ENCODE peak calls at places on chromosome 17, in six cellular contexts. One of them, this sample, is unnamed. For H3K4me1, the result is how much of the 10 kb centered on the place peaks cover.

GRCh38 chr17:21453144-21453982 is 77.2 kb downstream of the KCNJ12 start:
- DNase-seq in heart left ventricle: no peak
- DNase-seq in tibial artery: no peak
- DNase-seq in ovary: no peak
- DNase-seq in upper lobe of right lung: no peak
- DNase-seq in tibial nerve: no peak
- DNase-seq in this sample: no peak

GRCh38 chr17:5929721-5930120 is 140.5 kb upstream of the WSCD1 start:
- DNase-seq in heart left ventricle: no peak
- DNase-seq in tibial artery: no peak
- DNase-seq in ovary: no peak
- DNase-seq in upper lobe of right lung: no peak
- DNase-seq in tibial nerve: no peak
- DNase-seq in this sample: no peak

GRCh38 chr17:33241390-33241789 is 51.7 kb downstream of the ASIC2 start:
- DNase-seq in heart left ventricle: no peak
- DNase-seq in tibial artery: no peak
- DNase-seq in ovary: no peak
- DNase-seq in upper lobe of right lung: no peak
- DNase-seq in tibial nerve: no peak
- DNase-seq in this sample: no peak

GRCh38 chr17:69637399-69638165 is 223.1 kb downstream of the MAP2K6 start:
- DNase-seq in heart left ventricle: no peak
- DNase-seq in tibial artery: no peak
- DNase-seq in ovary: no peak
- DNase-seq in upper lobe of right lung: no peak
- DNase-seq in tibial nerve: no peak
- DNase-seq in this sample: no peak

GRCh38 chr17:22454070-22454999 is 762.0 kb downstream of the KCNJ18 start:
- DNase-seq in heart left ventricle: no peak
- DNase-seq in tibial artery: no peak
- DNase-seq in ovary: no peak
- DNase-seq in upper lobe of right lung: no peak
- DNase-seq in tibial nerve: no peak
- DNase-seq in this sample: no peak

GRCh38 chr17:40158438-40158837 is 18.1 kb downstream of the CASC3 start:
- DNase-seq in heart left ventricle: no peak
- DNase-seq in tibial artery: no peak
- DNase-seq in ovary: no peak
- DNase-seq in upper lobe of right lung: no peak
- DNase-seq in tibial nerve: no peak
- DNase-seq in this sample: no peak

GRCh38 chr17:47317119-47317518 is 6.6 kb upstream of the EFCAB13 start:
- DNase-seq in heart left ventricle: no peak
- DNase-seq in tibial artery: peak
- DNase-seq in ovary: no peak
- DNase-seq in upper lobe of right lung: no peak
- DNase-seq in tibial nerve: no peak
- DNase-seq in this sample: no peak

GRCh38 chr17:21008516-21008915 is 34.3 kb downstream of the USP22 start:
- DNase-seq in heart left ventricle: no peak
- DNase-seq in tibial artery: peak
- DNase-seq in ovary: no peak
- DNase-seq in upper lobe of right lung: peak
- DNase-seq in tibial nerve: no peak
- DNase-seq in this sample: no peak

GRCh38 chr17:9120471-9120870 is 99.2 kb downstream of the NTN1 start:
- DNase-seq in heart left ventricle: no peak
- DNase-seq in tibial artery: peak
- DNase-seq in ovary: no peak
- DNase-seq in upper lobe of right lung: peak
- DNase-seq in tibial nerve: no peak
- DNase-seq in this sample: no peak

GRCh38 chr17:47188266-47188665 is 829 bp downstream of the CDC27 start:
- DNase-seq in heart left ventricle: no peak
- DNase-seq in tibial artery: no peak
- DNase-seq in ovary: no peak
- DNase-seq in upper lobe of right lung: no peak
- DNase-seq in tibial nerve: no peak
- DNase-seq in this sample: no peak

GRCh38 chr17:77496831-77497577 is 356.2 kb downstream of the SEC14L1 start:
- DNase-seq in heart left ventricle: no peak
- DNase-seq in tibial artery: no peak
- DNase-seq in ovary: no peak
- DNase-seq in upper lobe of right lung: peak
- DNase-seq in tibial nerve: peak
- DNase-seq in this sample: no peak

GRCh38 chr17:43465049-43465448 is 18.7 kb upstream of the DHX8 start:
- DNase-seq in heart left ventricle: no peak
- DNase-seq in tibial artery: no peak
- DNase-seq in ovary: no peak
- DNase-seq in upper lobe of right lung: no peak
- DNase-seq in tibial nerve: no peak
- DNase-seq in this sample: no peak

GRCh38 chr17:8489841-8490240 is 54.2 kb downstream of the NDEL1 start:
- DNase-seq in heart left ventricle: no peak
- DNase-seq in tibial artery: no peak
- DNase-seq in ovary: no peak
- DNase-seq in upper lobe of right lung: no peak
- DNase-seq in tibial nerve: no peak
- DNase-seq in this sample: no peak

GRCh38 chr17:42055003-42055402 is 4.6 kb upstream of the C17orf113 start:
- DNase-seq in heart left ventricle: no peak
- DNase-seq in tibial artery: no peak
- DNase-seq in ovary: no peak
- DNase-seq in upper lobe of right lung: no peak
- DNase-seq in tibial nerve: no peak
- DNase-seq in this sample: no peak

GRCh38 chr17:29623283-29623647 is 553 bp upstream of the CORO6 start:
- DNase-seq in heart left ventricle: no peak
- DNase-seq in tibial artery: peak
- DNase-seq in ovary: no peak
- DNase-seq in upper lobe of right lung: no peak
- DNase-seq in tibial nerve: no peak
- DNase-seq in this sample: no peak

GRCh38 chr17:7932483-7932891 is 481 bp downstream of the CNTROB start:
- DNase-seq in heart left ventricle: no peak
- DNase-seq in tibial artery: peak
- DNase-seq in ovary: peak
- DNase-seq in upper lobe of right lung: no peak
- DNase-seq in tibial nerve: no peak
- DNase-seq in this sample: no peak

GRCh38 chr17:51474764-51475163 is 214.4 kb downstream of the UTP18 start:
- DNase-seq in heart left ventricle: no peak
- DNase-seq in tibial artery: no peak
- DNase-seq in ovary: no peak
- DNase-seq in upper lobe of right lung: no peak
- DNase-seq in tibial nerve: no peak
- DNase-seq in this sample: no peak

GRCh38 chr17:22374741-22375140 is 682.4 kb downstream of the KCNJ18 start:
- DNase-seq in heart left ventricle: no peak
- DNase-seq in tibial artery: no peak
- DNase-seq in ovary: no peak
- DNase-seq in upper lobe of right lung: no peak
- DNase-seq in tibial nerve: no peak
- DNase-seq in this sample: no peak

GRCh38 chr17:17837966-17838962 is 1.5 kb upstream of the SREBF1 start:
- DNase-seq in heart left ventricle: peak
- DNase-seq in tibial artery: peak
- DNase-seq in ovary: peak
- DNase-seq in upper lobe of right lung: peak
- DNase-seq in tibial nerve: peak
- DNase-seq in this sample: no peak

GRCh38 chr17:17840751-17841591 is 4.2 kb upstream of the SREBF1 start:
- DNase-seq in heart left ventricle: peak
- DNase-seq in tibial artery: peak
- DNase-seq in ovary: no peak
- DNase-seq in upper lobe of right lung: no peak
- DNase-seq in tibial nerve: no peak
- DNase-seq in this sample: no peak

GRCh38 chr17:17842111-17842876 is 5.5 kb upstream of the SREBF1 start:
- DNase-seq in heart left ventricle: no peak
- DNase-seq in tibial artery: no peak
- DNase-seq in ovary: no peak
- DNase-seq in upper lobe of right lung: no peak
- DNase-seq in tibial nerve: no peak
- DNase-seq in this sample: no peak

GRCh38 chr17:17841620-17842025 is 4.8 kb upstream of the SREBF1 start:
- DNase-seq in heart left ventricle: peak
- DNase-seq in tibial artery: peak
- DNase-seq in ovary: peak
- DNase-seq in upper lobe of right lung: peak
- DNase-seq in tibial nerve: no peak
- DNase-seq in this sample: peak

GRCh38 chr17:17839792-17840707 is 3.3 kb upstream of the SREBF1 start:
- DNase-seq in heart left ventricle: peak
- DNase-seq in tibial artery: peak
- DNase-seq in ovary: peak
- DNase-seq in upper lobe of right lung: peak
- DNase-seq in tibial nerve: peak
- DNase-seq in this sample: peak
- H3K4me1 ChIP-seq in heart left ventricle: half or more
- H3K4me1 ChIP-seq in tibial artery: under half
- H3K4me1 ChIP-seq in ovary: under half
- H3K4me1 ChIP-seq in upper lobe of right lung: half or more
- H3K4me1 ChIP-seq in tibial nerve: half or more
- H3K4me1 ChIP-seq in this sample: half or more

DNA sequence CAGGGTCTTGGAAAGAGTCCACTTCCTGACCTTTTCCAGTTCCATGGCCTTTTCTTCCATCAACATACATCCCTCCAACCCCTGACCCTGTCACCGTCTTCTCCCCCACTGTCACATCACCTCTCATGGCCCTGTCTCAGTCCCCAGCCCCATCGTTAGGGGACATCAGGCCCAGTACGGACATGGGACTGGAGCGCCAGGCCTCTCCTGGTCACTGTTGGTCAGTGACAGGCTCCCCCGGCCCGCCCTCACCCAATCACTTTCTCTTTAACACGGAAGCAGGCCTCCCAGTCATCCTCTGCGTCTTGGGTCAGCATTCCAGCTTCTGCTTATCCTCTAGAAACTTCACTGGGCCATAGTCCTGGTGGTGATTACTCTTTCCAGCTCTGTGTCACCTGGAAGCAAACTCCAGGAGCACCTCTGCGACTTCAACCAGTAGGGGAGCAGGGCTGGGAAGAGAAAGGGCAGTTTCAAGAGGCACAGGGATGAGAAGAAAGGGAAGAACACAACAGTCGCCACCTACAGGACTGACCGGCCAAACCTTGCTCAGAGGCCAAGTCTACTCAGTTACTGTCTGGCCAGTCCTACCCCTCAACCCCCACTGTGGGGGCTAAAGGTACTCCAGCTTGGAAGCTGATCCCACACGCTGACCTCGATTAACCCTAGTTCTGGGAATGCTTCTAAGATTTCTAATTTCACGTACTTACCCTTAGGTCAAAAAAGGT is 15.9 kb upstream of the ICAM2 start:
- DNase-seq in heart left ventricle: no peak
- DNase-seq in tibial artery: no peak
- DNase-seq in ovary: no peak
- DNase-seq in upper lobe of right lung: no peak
- DNase-seq in tibial nerve: no peak
- DNase-seq in this sample: no peak
- TF ChIP-seq CTCF in heart left ventricle: no peak
- TF ChIP-seq CTCF in tibial artery: no peak
- TF ChIP-seq CTCF in ovary: no peak
- TF ChIP-seq CTCF in upper lobe of right lung: no peak
- TF ChIP-seq CTCF in tibial nerve: no peak
- TF ChIP-seq CTCF in this sample: no peak

DNA sequence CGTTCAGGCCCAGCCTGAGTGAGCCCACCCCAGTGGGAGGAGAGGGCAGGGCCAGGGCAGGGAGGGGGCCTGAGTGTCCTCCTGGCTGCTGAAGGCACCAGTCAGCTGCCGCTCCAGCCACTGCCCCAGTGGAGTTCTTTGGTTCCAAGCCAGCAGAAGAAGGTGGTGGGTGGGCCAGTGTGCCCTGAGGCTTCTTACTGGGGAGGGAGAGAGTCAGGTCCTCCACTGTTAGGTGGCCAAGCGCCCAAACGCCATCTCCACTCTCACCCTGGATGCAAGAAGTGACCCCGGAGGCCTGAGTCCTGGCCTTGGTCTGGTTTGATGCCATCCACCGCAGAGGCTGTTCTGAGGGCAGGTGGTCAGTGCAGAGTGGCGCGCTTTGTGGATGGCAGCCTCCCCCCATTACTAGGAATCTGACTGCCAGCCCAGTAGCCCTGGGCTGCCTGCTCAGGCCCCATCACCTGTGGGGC is 2.2 kb downstream of the RNF213 start:
- DNase-seq in heart left ventricle: no peak
- DNase-seq in tibial artery: no peak
- DNase-seq in ovary: peak
- DNase-seq in upper lobe of right lung: peak
- DNase-seq in tibial nerve: no peak
- DNase-seq in this sample: no peak
- H3K4me3 ChIP-seq in heart left ventricle: peak
- H3K4me3 ChIP-seq in tibial artery: peak
- H3K4me3 ChIP-seq in ovary: peak
- H3K4me3 ChIP-seq in upper lobe of right lung: peak
- H3K4me3 ChIP-seq in tibial nerve: peak
- H3K4me3 ChIP-seq in this sample: peak

GRCh38 chr17:74769856-74770497 is 6.2 kb downstream of the NAT9 start:
- DNase-seq in heart left ventricle: no peak
- DNase-seq in tibial artery: no peak
- DNase-seq in ovary: no peak
- DNase-seq in upper lobe of right lung: no peak
- DNase-seq in tibial nerve: no peak
- DNase-seq in this sample: no peak
- H3K4me1 ChIP-seq in heart left ventricle: under half
- H3K4me1 ChIP-seq in tibial artery: under half
- H3K4me1 ChIP-seq in ovary: under half
- H3K4me1 ChIP-seq in upper lobe of right lung: under half
- H3K4me1 ChIP-seq in tibial nerve: half or more
- H3K4me1 ChIP-seq in this sample: under half

GRCh38 chr17:49898547-49899490 is 51.0 kb upstream of the TAC4 start:
- DNase-seq in heart left ventricle: no peak
- DNase-seq in tibial artery: no peak
- DNase-seq in ovary: no peak
- DNase-seq in upper lobe of right lung: no peak
- DNase-seq in tibial nerve: no peak
- DNase-seq in this sample: no peak
- TF ChIP-seq CTCF in heart left ventricle: no peak
- TF ChIP-seq CTCF in tibial artery: no peak
- TF ChIP-seq CTCF in ovary: no peak
- TF ChIP-seq CTCF in upper lobe of right lung: no peak
- TF ChIP-seq CTCF in tibial nerve: no peak
- TF ChIP-seq CTCF in this sample: no peak

GRCh38 chr17:16148596-16148995 is 66.7 kb downstream of the NCOR1 start:
- DNase-seq in heart left ventricle: no peak
- DNase-seq in tibial artery: no peak
- DNase-seq in ovary: no peak
- DNase-seq in upper lobe of right lung: no peak
- DNase-seq in tibial nerve: no peak
- DNase-seq in this sample: no peak
- H3K4me3 ChIP-seq in heart left ventricle: no peak
- H3K4me3 ChIP-seq in tibial artery: no peak
- H3K4me3 ChIP-seq in ovary: no peak
- H3K4me3 ChIP-seq in upper lobe of right lung: no peak
- H3K4me3 ChIP-seq in tibial nerve: no peak
- H3K4me3 ChIP-seq in this sample: no peak

GRCh38 chr17:44778656-44779210 is 19.9 kb downstream of the ADAM11 start:
- DNase-seq in heart left ventricle: no peak
- DNase-seq in tibial artery: no peak
- DNase-seq in ovary: no peak
- DNase-seq in upper lobe of right lung: no peak
- DNase-seq in tibial nerve: no peak
- DNase-seq in this sample: no peak
- H3K4me1 ChIP-seq in heart left ventricle: under half
- H3K4me1 ChIP-seq in tibial artery: under half
- H3K4me1 ChIP-seq in ovary: under half
- H3K4me1 ChIP-seq in upper lobe of right lung: under half
- H3K4me1 ChIP-seq in tibial nerve: under half
- H3K4me1 ChIP-seq in this sample: under half

This sample was measured in gastrocnemius medialis.